ENCODE peak calls at places on chromosomes 11 and 22, in six cellular contexts. G is neuronal stem cell, X is H1, K is H9, F is trophoblast cell, O is IMR-90. Q is an unnamed sample.

GRCh38 chr11:119885861-119886567 is 157.0 kb upstream of the NECTIN1 start:
- DNase-seq in G (no peak), X (no peak), K (no peak), F (no peak), O (no peak), Q (no peak)

GRCh38 chr11:77457340-77457739 is 16.6 kb downstream of the PAK1 start:
- DNase-seq in G (peak), X (no peak), K (peak), F (no peak), O (no peak), Q (no peak)

GRCh38 chr11:12377824-12378593 is 638 bp downstream of the PARVA start:
- DNase-seq in G (peak), X (peak), K (peak), F (peak), O (peak), Q (peak)

GRCh38 chr11:3994030-3994640 is 100.5 kb upstream of the RRM1 start:
- DNase-seq in G (no peak), X (no peak), K (no peak), F (no peak), O (peak), Q (peak)

GRCh38 chr22:31680764-31681624 is 19.0 kb upstream of the PISD start:
- DNase-seq in G (no peak), X (no peak), K (no peak), F (peak), O (peak), Q (peak)

GRCh38 chr11:125376117-125376516 is 119.9 kb downstream of the FEZ1 start:
- DNase-seq in G (no peak), X (no peak), K (peak), F (peak), O (no peak), Q (no peak)

GRCh38 chr11:13289081-13289480 is 11.5 kb downstream of the BMAL1 start:
- DNase-seq in G (no peak), X (no peak), K (no peak), F (peak), O (peak), Q (peak)

GRCh38 chr11:62770778-62771143 is 435 bp upstream of the TAF6L start:
- DNase-seq in G (no peak), X (no peak), K (peak), F (no peak), O (no peak), Q (no peak)

GRCh38 chr22:37401401-37401859 is 25.8 kb downstream of the ELFN2 start:
- DNase-seq in G (no peak), X (no peak), K (no peak), F (no peak), O (peak), Q (no peak)

GRCh38 chr22:36125434-36125833 is 35.1 kb downstream of the APOL3 start:
- DNase-seq in G (no peak), X (no peak), K (no peak), F (no peak), O (no peak), Q (no peak)

GRCh38 chr11:93541884-93542752 is 1.1 kb downstream of the SMCO4 start:
- DNase-seq in G (no peak), X (peak), K (peak), F (peak), O (peak), Q (peak)

GRCh38 chr22:30947821-30948454 is 20.6 kb downstream of the MORC2 start:
- DNase-seq in G (peak), X (no peak), K (no peak), F (peak), O (peak), Q (peak)

GRCh38 chr11:17649261-17649660 is 70.1 kb upstream of the MYOD1 start:
- DNase-seq in G (no peak), X (no peak), K (no peak), F (no peak), O (no peak), Q (no peak)

GRCh38 chr22:37298748-37299495 is 16.6 kb downstream of the CYTH4 start:
- DNase-seq in G (no peak), X (no peak), K (no peak), F (no peak), O (no peak), Q (no peak)

GRCh38 chr11:107043242-107043991 is 25.1 kb upstream of the GUCY1A2 start:
- DNase-seq in G (no peak), X (no peak), K (no peak), F (peak), O (peak), Q (peak)

GRCh38 chr11:62791501-62792192 is at the start of gene TMEM223:
- DNase-seq in G (peak), X (no peak), K (peak), F (peak), O (peak), Q (peak)

GRCh38 chr11:75350743-75351540 is 519 bp downstream of the ARRB1 start:
- DNase-seq in G (no peak), X (no peak), K (peak), F (peak), O (peak), Q (peak)

GRCh38 chr11:47967577-47968230 is 12.7 kb upstream of the PTPRJ start:
- DNase-seq in G (no peak), X (no peak), K (no peak), F (peak), O (peak), Q (no peak)

GRCh38 chr11:106482920-106483761 is 405.7 kb downstream of the AASDHPPT start:
- DNase-seq in G (no peak), X (no peak), K (no peak), F (no peak), O (peak), Q (peak)

GRCh38 chr11:877565-877964 is 33.0 kb downstream of the CHID1 start:
- DNase-seq in G (no peak), X (no peak), K (peak), F (peak), O (no peak), Q (no peak)

GRCh38 chr11:47409440-47410403 is 1.3 kb downstream of the SLC39A13 start:
- DNase-seq in G (no peak), X (no peak), K (no peak), F (peak), O (no peak), Q (peak)

GRCh38 chr11:93131709-93132108 is 66.1 kb downstream of the SLC36A4 start:
- DNase-seq in G (no peak), X (no peak), K (no peak), F (no peak), O (no peak), Q (no peak)

GRCh38 chr11:12271826-12272366 is 105.5 kb upstream of the PARVA start:
- DNase-seq in G (no peak), X (no peak), K (no peak), F (no peak), O (no peak), Q (no peak)

GRCh38 chr11:1235615-1236315 is 12.9 kb downstream of the MUC5B start:
- DNase-seq in G (no peak), X (no peak), K (peak), F (no peak), O (no peak), Q (no peak)

GRCh38 chr11:106275151-106275550 is 197.7 kb downstream of the AASDHPPT start:
- DNase-seq in G (no peak), X (no peak), K (no peak), F (no peak), O (no peak), Q (no peak)

GRCh38 chr11:47724041-47724729 is 9.0 kb upstream of the AGBL2 start:
- DNase-seq in G (no peak), X (no peak), K (no peak), F (peak), O (peak), Q (peak)

GRCh38 chr11:118530683-118531596 is at the start of gene TMEM25:
- DNase-seq in G (peak), X (no peak), K (peak), F (peak), O (peak), Q (peak)

GRCh38 chr11:4134844-4135243 is 40.2 kb downstream of the RRM1 start:
- DNase-seq in G (no peak), X (no peak), K (no peak), F (no peak), O (peak), Q (peak)

GRCh38 chr11:129766858-129767604 is 48.6 kb upstream of the TMEM45B start:
- DNase-seq in G (peak), X (peak), K (peak), F (peak), O (peak), Q (peak)

GRCh38 chr11:56013805-56014204 is 13.6 kb upstream of the OR5AS1 start:
- DNase-seq in G (no peak), X (no peak), K (no peak), F (no peak), O (no peak), Q (no peak)

GRCh38 chr22:31136155-31136554 is 4.2 kb downstream of the PLA2G3 start:
- DNase-seq in G (no peak), X (no peak), K (no peak), F (no peak), O (no peak), Q (no peak)

GRCh38 chr22:50308986-50309600 is 1.6 kb upstream of the PLXNB2 start:
- DNase-seq in G (no peak), X (no peak), K (no peak), F (no peak), O (no peak), Q (peak)

GRCh38 chr11:128719556-128719824 is 25.6 kb downstream of the FLI1 start:
- DNase-seq in G (no peak), X (no peak), K (no peak), F (no peak), O (no peak), Q (no peak)

GRCh38 chr11:76803811-76804600 is 20.9 kb downstream of the TSKU start:
- DNase-seq in G (no peak), X (no peak), K (no peak), F (no peak), O (peak), Q (peak)

GRCh38 chr22:30636226-30637077 is 871 bp downstream of the SLC35E4 start:
- DNase-seq in G (no peak), X (no peak), K (peak), F (no peak), O (no peak), Q (peak)

GRCh38 chr11:93895106-93895862 is 44.9 kb upstream of the VSTM5 start:
- DNase-seq in G (peak), X (no peak), K (no peak), F (peak), O (peak), Q (peak)

GRCh38 chr11:73258104-73258684 is 13.9 kb upstream of the P2RY6 start:
- DNase-seq in G (no peak), X (no peak), K (peak), F (no peak), O (no peak), Q (no peak)

GRCh38 chr11:44572884-44573283 is 7.4 kb downstream of the CD82 start:
- DNase-seq in G (no peak), X (no peak), K (peak), F (peak), O (no peak), Q (no peak)

GRCh38 chr22:30609260-30610185 is 2.5 kb downstream of the TCN2 start:
- DNase-seq in G (no peak), X (no peak), K (no peak), F (peak), O (peak), Q (peak)

GRCh38 chr11:2734181-2735052 is 34.6 kb upstream of the KCNQ1OT1 start:
- DNase-seq in G (no peak), X (no peak), K (no peak), F (no peak), O (peak), Q (no peak)

GRCh38 chr11:2737226-2737590 is 37.4 kb upstream of the KCNQ1OT1 start:
- DNase-seq in G (no peak), X (no peak), K (no peak), F (no peak), O (no peak), Q (no peak)

GRCh38 chr11:2736577-2737225 is 36.9 kb upstream of the KCNQ1OT1 start:
- DNase-seq in G (no peak), X (no peak), K (no peak), F (no peak), O (no peak), Q (no peak)

GRCh38 chr11:2732940-2733628 is 33.3 kb upstream of the KCNQ1OT1 start:
- DNase-seq in G (no peak), X (no peak), K (no peak), F (no peak), O (no peak), Q (no peak)

DNA sequence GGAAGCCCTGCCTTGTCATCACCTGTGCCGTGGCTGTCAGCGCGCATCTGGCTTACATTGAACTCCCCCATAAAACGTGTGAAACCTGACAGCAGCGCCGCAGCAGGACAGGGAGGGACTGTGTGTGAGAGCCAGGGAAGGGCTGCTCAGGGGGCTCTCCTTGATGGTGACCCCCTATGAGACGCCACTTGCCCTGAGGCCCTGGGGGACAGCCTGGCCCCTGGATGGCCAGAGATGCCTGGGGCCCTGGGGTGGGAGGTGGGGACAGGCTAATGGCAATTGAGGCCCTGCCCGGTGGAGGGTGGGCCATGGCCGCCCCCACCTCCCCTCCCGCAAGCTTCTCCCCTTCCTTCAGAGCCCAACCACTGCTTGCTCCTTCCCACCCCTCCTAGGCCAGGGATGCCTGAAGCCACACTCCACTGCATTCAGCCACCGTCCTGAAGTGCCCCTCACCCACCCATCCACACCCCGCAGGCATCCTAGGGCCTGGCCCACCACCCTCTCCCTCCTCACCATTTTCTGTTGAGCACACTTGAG is 35.3 kb upstream of the KCNQ1OT1 start:
- DNase-seq in G (no peak), X (no peak), K (no peak), F (no peak), O (no peak), Q (no peak)
- H4K91ac ChIP-seq in G (no peak), X (no peak), K (no peak), F (no peak), O (no peak), Q (no peak)

GRCh38 chr11:68033708-68034045 is 3.2 kb downstream of the NDUFS8 start:
- DNase-seq in G (no peak), X (no peak), K (no peak), F (no peak), O (no peak), Q (no peak)

GRCh38 chr11:68030318-68031135 is at the start of gene NDUFS8:
- DNase-seq in G (peak), X (peak), K (peak), F (peak), O (peak), Q (peak)

GRCh38 chr11:68031136-68031459 is 617 bp downstream of the NDUFS8 start:
- DNase-seq in G (no peak), X (no peak), K (no peak), F (no peak), O (no peak), Q (peak)

GRCh38 chr11:68032997-68033707 is 2.7 kb downstream of the NDUFS8 start:
- DNase-seq in G (no peak), X (no peak), K (no peak), F (no peak), O (no peak), Q (no peak)

GRCh38 chr11:68032003-68032402 is 1.5 kb downstream of the NDUFS8 start:
- DNase-seq in G (no peak), X (no peak), K (no peak), F (no peak), O (no peak), Q (no peak)
- H3K27ac ChIP-seq in G (no peak), X (no peak), K (no peak), F (no peak), O (no peak), Q (no peak)

GRCh38 chr22:43136801-43137200 is 6.4 kb downstream of the MCAT start:
- DNase-seq in G (no peak), X (no peak), K (no peak), F (no peak), O (no peak), Q (no peak)
- H4K91ac ChIP-seq in G (no peak), X (no peak), K (no peak), F (no peak), O (no peak), Q (no peak)

DNA sequence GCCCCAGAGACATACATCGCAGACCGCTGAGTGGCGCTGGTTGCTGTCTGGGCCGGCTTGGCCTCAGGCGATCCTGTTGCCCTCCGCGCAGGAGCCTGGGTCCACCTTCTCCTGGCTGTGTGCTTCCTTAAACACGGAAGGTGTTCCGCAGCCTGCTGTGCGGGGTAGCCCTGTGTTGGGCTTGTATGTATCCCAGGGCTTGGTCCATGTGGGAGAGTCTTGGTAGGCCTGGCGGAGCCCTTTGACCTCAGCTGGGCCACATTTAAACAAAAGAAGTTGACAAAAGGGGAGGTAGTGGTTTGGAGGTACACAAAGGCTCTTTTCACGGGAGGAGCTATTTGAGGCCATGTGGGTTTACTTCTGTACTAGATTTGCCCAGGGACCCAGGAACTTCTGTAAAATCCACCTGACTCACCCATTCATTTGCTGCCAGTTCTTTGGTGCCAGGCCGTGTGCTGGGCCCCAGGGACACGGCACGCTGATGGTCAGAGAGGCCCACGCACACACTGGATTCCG is 11.0 kb upstream of the GRAMD4 start:
- DNase-seq in G (no peak), X (no peak), K (no peak), F (no peak), O (no peak), Q (no peak)
- H3K27ac ChIP-seq in G (peak), X (no peak), K (no peak), F (no peak), O (no peak), Q (no peak)

DNA sequence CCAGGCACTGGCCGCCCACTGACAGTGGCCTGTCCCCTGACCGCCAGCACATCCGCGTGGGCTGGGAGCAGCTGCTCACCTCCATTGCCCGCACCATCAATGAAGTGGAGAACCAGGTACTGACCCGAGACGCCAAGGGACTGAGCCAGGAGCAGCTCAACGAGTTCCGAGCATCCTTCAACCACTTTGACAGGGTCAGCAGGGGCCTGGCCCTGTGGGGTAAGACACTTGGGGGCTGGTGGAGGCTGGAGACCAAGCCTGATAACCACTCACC is 6.5 kb downstream of the CTSF start:
- DNase-seq in G (no peak), X (no peak), K (no peak), F (no peak), O (no peak), Q (no peak)
- H4K91ac ChIP-seq in G (no peak), X (no peak), K (no peak), F (no peak), O (no peak), Q (no peak)

DNA sequence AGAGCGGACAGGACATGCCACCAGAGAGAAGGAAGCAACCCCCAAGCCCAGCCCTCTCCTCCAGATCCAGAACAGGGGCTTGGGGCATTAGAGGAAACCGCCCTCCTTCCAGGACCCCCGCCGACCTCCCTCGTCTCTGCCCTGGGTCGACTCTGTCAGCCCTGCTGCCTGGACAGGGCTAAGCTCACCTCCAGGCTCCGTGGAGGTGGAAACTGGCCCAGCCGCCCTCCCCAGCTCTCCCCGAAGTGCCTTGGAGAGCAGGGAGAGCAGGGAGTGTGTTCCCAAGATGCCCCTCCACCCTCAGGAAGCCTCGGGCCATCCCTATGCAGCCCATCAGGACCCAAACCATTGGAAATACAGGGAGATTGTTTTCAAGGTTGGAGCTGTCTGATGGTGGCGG is 26.8 kb downstream of the ANO1 start:
- DNase-seq in G (no peak), X (no peak), K (no peak), F (no peak), O (no peak), Q (no peak)
- H3K27ac ChIP-seq in G (no peak), X (no peak), K (no peak), F (no peak), O (no peak), Q (no peak)

GRCh38 chr11:61335355-61335710 is 2.3 kb downstream of the TKFC start:
- DNase-seq in G (no peak), X (no peak), K (no peak), F (no peak), O (no peak), Q (no peak)
- H4K91ac ChIP-seq in G (no peak), X (no peak), K (no peak), F (peak), O (no peak), Q (no peak)

DNA sequence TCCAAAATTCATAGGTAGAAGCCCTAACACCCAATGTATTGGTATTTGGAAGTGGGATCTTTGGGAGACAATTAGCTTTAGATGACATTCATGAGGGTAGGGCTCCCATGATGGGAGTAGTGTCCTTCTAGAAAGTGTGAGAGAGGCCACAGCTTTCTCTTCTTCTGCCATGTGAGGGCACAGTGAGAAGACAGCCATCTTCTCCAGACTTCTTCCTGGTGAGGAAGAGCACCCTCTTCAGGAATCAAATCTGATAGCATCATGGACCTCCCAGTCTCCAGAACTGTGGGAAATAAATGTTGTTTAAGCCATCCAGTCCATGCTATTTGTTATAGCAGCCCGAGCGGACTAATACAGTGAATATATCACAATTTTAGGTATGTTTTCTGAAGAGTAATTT is 96.9 kb downstream of the CNTN5 start:
- DNase-seq in G (no peak), X (no peak), K (no peak), F (no peak), O (no peak), Q (no peak)
- H3K27ac ChIP-seq in G (no peak), X (no peak), K (no peak), F (no peak), O (no peak), Q (no peak)